ENCODE peak calls at places on chromosomes 1 and 21, in six cellular contexts. One of them, this sample, is unnamed.

GRCh38 chr1:151144474-151145157 is 1.8 kb downstream of the SEMA6C start:
- DNase-seq in ascending aorta: no peak
- DNase-seq in CD4-positive, alpha-beta memory T cell: no peak
- DNase-seq in A549: no peak
- DNase-seq in astrocyte: no peak
- DNase-seq in spleen: no peak
- DNase-seq in this sample: no peak

GRCh38 chr1:209080170-209080781 is 503.2 kb upstream of the CAMK1G start:
- DNase-seq in spleen: no peak
- DNase-seq in CD4-positive, alpha-beta memory T cell: no peak
- DNase-seq in astrocyte: peak
- DNase-seq in ascending aorta: no peak
- DNase-seq in A549: peak
- DNase-seq in this sample: peak

GRCh38 chr1:36136535-36136934 is 11.5 kb upstream of the COL8A2 start:
- DNase-seq in A549: no peak
- DNase-seq in CD4-positive, alpha-beta memory T cell: no peak
- DNase-seq in ascending aorta: no peak
- DNase-seq in spleen: no peak
- DNase-seq in astrocyte: peak
- DNase-seq in this sample: peak

GRCh38 chr1:186605762-186606350 is 74.4 kb downstream of the PTGS2 start:
- DNase-seq in ascending aorta: no peak
- DNase-seq in A549: no peak
- DNase-seq in CD4-positive, alpha-beta memory T cell: no peak
- DNase-seq in astrocyte: peak
- DNase-seq in spleen: no peak
- DNase-seq in this sample: peak

GRCh38 chr1:3943806-3944620 is 43.9 kb upstream of the C1orf174 start:
- DNase-seq in ascending aorta: no peak
- DNase-seq in spleen: peak
- DNase-seq in CD4-positive, alpha-beta memory T cell: no peak
- DNase-seq in astrocyte: no peak
- DNase-seq in A549: no peak
- DNase-seq in this sample: no peak

GRCh38 chr1:26855636-26856035 is 7.3 kb upstream of the SFN start:
- DNase-seq in astrocyte: no peak
- DNase-seq in A549: no peak
- DNase-seq in spleen: no peak
- DNase-seq in CD4-positive, alpha-beta memory T cell: no peak
- DNase-seq in ascending aorta: no peak
- DNase-seq in this sample: no peak

GRCh38 chr1:35111106-35111505 is 31.9 kb downstream of the ZMYM1 start:
- DNase-seq in spleen: no peak
- DNase-seq in astrocyte: peak
- DNase-seq in A549: peak
- DNase-seq in ascending aorta: no peak
- DNase-seq in CD4-positive, alpha-beta memory T cell: no peak
- DNase-seq in this sample: peak

GRCh38 chr1:1926886-1927660 is 8.0 kb upstream of the TMEM52 start:
- DNase-seq in astrocyte: no peak
- DNase-seq in A549: no peak
- DNase-seq in spleen: peak
- DNase-seq in ascending aorta: no peak
- DNase-seq in CD4-positive, alpha-beta memory T cell: no peak
- DNase-seq in this sample: no peak

GRCh38 chr1:3206696-3207095 is 137.7 kb downstream of the PRDM16 start:
- DNase-seq in ascending aorta: no peak
- DNase-seq in spleen: no peak
- DNase-seq in CD4-positive, alpha-beta memory T cell: no peak
- DNase-seq in A549: no peak
- DNase-seq in astrocyte: no peak
- DNase-seq in this sample: no peak

GRCh38 chr21:45074818-45075605 is 632 bp downstream of the ADARB1 start:
- DNase-seq in spleen: peak
- DNase-seq in ascending aorta: no peak
- DNase-seq in astrocyte: peak
- DNase-seq in A549: no peak
- DNase-seq in CD4-positive, alpha-beta memory T cell: peak
- DNase-seq in this sample: peak

GRCh38 chr1:46532498-46533178 is 18.8 kb downstream of the KNCN start:
- DNase-seq in A549: peak
- DNase-seq in CD4-positive, alpha-beta memory T cell: peak
- DNase-seq in spleen: peak
- DNase-seq in astrocyte: peak
- DNase-seq in ascending aorta: no peak
- DNase-seq in this sample: no peak

GRCh38 chr1:234963904-234964702 is 164.5 kb downstream of the TOMM20 start:
- DNase-seq in spleen: no peak
- DNase-seq in astrocyte: no peak
- DNase-seq in A549: no peak
- DNase-seq in ascending aorta: no peak
- DNase-seq in CD4-positive, alpha-beta memory T cell: no peak
- DNase-seq in this sample: no peak

GRCh38 chr1:234967121-234967520 is 161.5 kb downstream of the TOMM20 start:
- DNase-seq in CD4-positive, alpha-beta memory T cell: no peak
- DNase-seq in astrocyte: no peak
- DNase-seq in spleen: no peak
- DNase-seq in ascending aorta: no peak
- DNase-seq in A549: no peak
- DNase-seq in this sample: no peak

GRCh38 chr1:234962340-234962989 is 166.2 kb downstream of the TOMM20 start:
- DNase-seq in astrocyte: peak
- DNase-seq in A549: no peak
- DNase-seq in CD4-positive, alpha-beta memory T cell: no peak
- DNase-seq in ascending aorta: no peak
- DNase-seq in spleen: no peak
- DNase-seq in this sample: peak

GRCh38 chr1:234963180-234963903 is 165.3 kb downstream of the TOMM20 start:
- DNase-seq in astrocyte: peak
- DNase-seq in spleen: peak
- DNase-seq in CD4-positive, alpha-beta memory T cell: peak
- DNase-seq in A549: peak
- DNase-seq in ascending aorta: peak
- DNase-seq in this sample: no peak

DNA sequence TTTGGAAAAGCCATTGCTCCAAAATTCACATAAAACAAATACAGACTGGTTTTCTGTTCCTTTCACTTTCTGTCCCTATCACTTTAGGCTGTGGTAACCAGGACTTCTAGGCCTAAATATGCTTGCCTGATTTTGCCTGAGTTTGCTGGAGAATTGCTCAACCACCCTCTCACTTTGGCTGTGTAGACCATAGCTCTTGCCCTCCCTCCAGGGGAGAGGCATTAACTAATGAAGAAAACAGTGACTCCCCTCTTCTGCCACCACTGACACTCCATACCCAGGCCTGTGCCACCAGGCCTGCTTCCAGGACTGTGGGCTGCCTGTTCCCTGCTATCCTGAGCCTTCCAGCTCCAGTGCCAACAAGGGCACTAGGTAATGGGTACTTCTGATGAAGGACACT is 163.5 kb downstream of the TOMM20 start:
- DNase-seq in CD4-positive, alpha-beta memory T cell: no peak
- DNase-seq in A549: no peak
- DNase-seq in astrocyte: no peak
- DNase-seq in ascending aorta: no peak
- DNase-seq in spleen: no peak
- DNase-seq in this sample: no peak
- H3K27ac ChIP-seq in CD4-positive, alpha-beta memory T cell: peak
- H3K27ac ChIP-seq in A549: peak
- H3K27ac ChIP-seq in astrocyte: no peak
- H3K27ac ChIP-seq in ascending aorta: peak
- H3K27ac ChIP-seq in spleen: peak
- H3K27ac ChIP-seq in this sample: no peak

GRCh38 chr1:6601049-6601864 is 1.4 kb downstream of the KLHL21 start:
- DNase-seq in A549: peak
- DNase-seq in astrocyte: peak
- DNase-seq in CD4-positive, alpha-beta memory T cell: peak
- DNase-seq in spleen: peak
- DNase-seq in ascending aorta: peak
- DNase-seq in this sample: peak
- H3K27ac ChIP-seq in A549: peak
- H3K27ac ChIP-seq in astrocyte: peak
- H3K27ac ChIP-seq in CD4-positive, alpha-beta memory T cell: peak
- H3K27ac ChIP-seq in spleen: peak
- H3K27ac ChIP-seq in ascending aorta: peak
- H3K27ac ChIP-seq in this sample: peak

GRCh38 chr1:211634461-211634860 is 41.0 kb downstream of the NEK2 start:
- DNase-seq in CD4-positive, alpha-beta memory T cell: no peak
- DNase-seq in astrocyte: no peak
- DNase-seq in A549: no peak
- DNase-seq in spleen: peak
- DNase-seq in ascending aorta: no peak
- DNase-seq in this sample: no peak
- H3K27ac ChIP-seq in CD4-positive, alpha-beta memory T cell: no peak
- H3K27ac ChIP-seq in astrocyte: no peak
- H3K27ac ChIP-seq in A549: peak
- H3K27ac ChIP-seq in spleen: no peak
- H3K27ac ChIP-seq in ascending aorta: no peak
- H3K27ac ChIP-seq in this sample: no peak

GRCh38 chr1:41919131-41919530 is 409 bp upstream of the HIVEP3 start:
- DNase-seq in CD4-positive, alpha-beta memory T cell: no peak
- DNase-seq in ascending aorta: no peak
- DNase-seq in astrocyte: no peak
- DNase-seq in A549: no peak
- DNase-seq in spleen: peak
- DNase-seq in this sample: no peak

GRCh38 chr1:41918450-41919043 is at the start of gene HIVEP3:
- DNase-seq in astrocyte: peak
- DNase-seq in spleen: no peak
- DNase-seq in CD4-positive, alpha-beta memory T cell: no peak
- DNase-seq in ascending aorta: no peak
- DNase-seq in A549: peak
- DNase-seq in this sample: peak

GRCh38 chr1:41917835-41918449 is 780 bp downstream of the HIVEP3 start:
- DNase-seq in spleen: peak
- DNase-seq in A549: no peak
- DNase-seq in CD4-positive, alpha-beta memory T cell: peak
- DNase-seq in ascending aorta: no peak
- DNase-seq in astrocyte: peak
- DNase-seq in this sample: peak

GRCh38 chr1:41920658-41921057 is 1.9 kb upstream of the HIVEP3 start:
- DNase-seq in ascending aorta: no peak
- DNase-seq in spleen: no peak
- DNase-seq in A549: no peak
- DNase-seq in astrocyte: peak
- DNase-seq in CD4-positive, alpha-beta memory T cell: no peak
- DNase-seq in this sample: peak

DNA sequence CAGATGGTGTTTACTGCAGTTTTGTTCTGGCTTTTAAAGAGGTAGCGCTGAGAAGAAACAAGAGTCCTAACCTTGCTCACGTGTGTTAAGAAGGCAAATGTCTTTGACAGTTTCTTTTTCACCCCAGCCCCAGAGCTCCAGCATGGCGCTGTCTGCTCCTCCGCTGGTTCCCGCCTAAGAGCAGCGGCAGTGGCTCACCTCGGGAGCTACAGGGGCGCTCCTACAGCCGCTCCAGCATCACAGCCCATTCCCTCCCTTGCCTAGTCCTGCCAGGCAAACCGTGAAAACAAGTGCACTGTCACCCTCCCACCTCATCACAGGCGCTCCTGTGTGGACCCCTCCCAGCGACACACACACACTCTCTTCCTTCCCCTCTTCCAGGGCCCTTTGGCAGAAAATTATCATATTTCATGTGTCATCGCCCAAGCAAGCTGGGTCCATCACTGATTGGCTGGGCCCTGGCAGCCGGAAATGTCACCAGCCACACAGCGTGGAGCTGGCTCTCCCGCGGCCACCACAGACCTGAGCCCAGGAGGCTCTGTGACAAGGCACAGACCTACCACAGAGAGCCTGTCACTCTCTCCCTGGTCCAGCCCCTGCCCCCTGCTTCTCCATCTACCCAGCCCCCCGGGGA is 1.2 kb upstream of the HIVEP3 start:
- DNase-seq in ascending aorta: no peak
- DNase-seq in CD4-positive, alpha-beta memory T cell: peak
- DNase-seq in spleen: peak
- DNase-seq in astrocyte: peak
- DNase-seq in A549: no peak
- DNase-seq in this sample: no peak
- H3K27ac ChIP-seq in ascending aorta: no peak
- H3K27ac ChIP-seq in CD4-positive, alpha-beta memory T cell: peak
- H3K27ac ChIP-seq in spleen: peak
- H3K27ac ChIP-seq in astrocyte: peak
- H3K27ac ChIP-seq in A549: peak
- H3K27ac ChIP-seq in this sample: peak

GRCh38 chr1:167714851-167715652 is 6.7 kb upstream of the MPZL1 start:
- DNase-seq in spleen: peak
- DNase-seq in ascending aorta: no peak
- DNase-seq in A549: peak
- DNase-seq in CD4-positive, alpha-beta memory T cell: peak
- DNase-seq in astrocyte: peak
- DNase-seq in this sample: peak
- H3K27ac ChIP-seq in spleen: peak
- H3K27ac ChIP-seq in ascending aorta: peak
- H3K27ac ChIP-seq in A549: peak
- H3K27ac ChIP-seq in CD4-positive, alpha-beta memory T cell: peak
- H3K27ac ChIP-seq in astrocyte: peak
- H3K27ac ChIP-seq in this sample: peak

GRCh38 chr1:15201849-15202551 is 45.0 kb upstream of the FHAD1 start:
- DNase-seq in A549: peak
- DNase-seq in ascending aorta: no peak
- DNase-seq in spleen: no peak
- DNase-seq in astrocyte: no peak
- DNase-seq in CD4-positive, alpha-beta memory T cell: no peak
- DNase-seq in this sample: no peak
- H3K27ac ChIP-seq in A549: peak
- H3K27ac ChIP-seq in ascending aorta: peak
- H3K27ac ChIP-seq in spleen: no peak
- H3K27ac ChIP-seq in astrocyte: no peak
- H3K27ac ChIP-seq in CD4-positive, alpha-beta memory T cell: no peak
- H3K27ac ChIP-seq in this sample: no peak

DNA sequence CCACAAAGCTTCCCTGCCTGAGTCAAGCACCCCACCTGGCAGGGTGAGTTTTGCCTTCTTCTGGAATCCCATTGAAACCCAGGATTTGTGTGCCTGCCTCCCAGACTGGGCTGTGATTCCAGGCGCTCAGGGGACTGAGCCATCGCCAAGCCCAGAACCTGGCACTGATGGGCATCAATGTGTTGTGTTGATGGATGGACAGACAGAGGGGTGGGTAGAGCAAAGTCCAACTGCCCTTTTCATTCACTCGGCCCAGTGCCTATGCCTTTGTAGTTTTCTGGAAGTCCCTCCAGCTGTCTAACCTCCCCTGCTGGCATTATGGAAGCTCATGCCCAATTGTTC is 66.0 kb upstream of the LAPTM5 start:
- DNase-seq in astrocyte: no peak
- DNase-seq in CD4-positive, alpha-beta memory T cell: no peak
- DNase-seq in ascending aorta: no peak
- DNase-seq in A549: no peak
- DNase-seq in spleen: no peak
- DNase-seq in this sample: no peak
- H3K27ac ChIP-seq in astrocyte: peak
- H3K27ac ChIP-seq in CD4-positive, alpha-beta memory T cell: no peak
- H3K27ac ChIP-seq in ascending aorta: peak
- H3K27ac ChIP-seq in A549: peak
- H3K27ac ChIP-seq in spleen: peak
- H3K27ac ChIP-seq in this sample: peak